ENCODE peak calls at places on chromosomes 13 and 19, in nine cellular contexts. Y is activated CD4-positive, alpha-beta T cell treated with anti-CD3 and anti-CD28 coated beads, Interleukin-2, amount 50 U/mL, for 24 hours; Q is EL; X is HT1080; B is T-cell; I is HEK293T; F is PC-3; U is dorsolateral prefrontal cortex; P is stomach. L is an unnamed sample.

GRCh38 chr19:40365613-40366401 is 17.3 kb downstream of the PLD3 start:
- DNase-seq in Y (peak), Q (peak), X (no peak), B (peak), I (peak), F (peak), U (peak), P (peak), L (no peak)

GRCh38 chr19:57321746-57322145 is 1.5 kb downstream of the ZNF543 start:
- DNase-seq in Y (no peak), Q (no peak), X (no peak), B (no peak), I (no peak), F (no peak), U (no peak), P (no peak), L (no peak)

GRCh38 chr19:1161716-1162115 is 12.4 kb downstream of the SBNO2 start:
- DNase-seq in Y (no peak), Q (no peak), X (no peak), B (no peak), I (peak), F (no peak), U (no peak), P (peak), L (no peak)

GRCh38 chr19:21907516-21907915 is 71.5 kb upstream of the ZNF43 start:
- DNase-seq in Y (no peak), Q (no peak), X (no peak), B (no peak), I (no peak), F (no peak), U (no peak), P (no peak), L (no peak)

GRCh38 chr19:2618611-2619010 is 83.9 kb downstream of the GNG7 start:
- DNase-seq in Y (peak), Q (peak), X (peak), B (peak), I (no peak), F (peak), U (no peak), P (peak), L (peak)

GRCh38 chr19:50328257-50329145 is 676 bp downstream of the KCNC3 start:
- DNase-seq in Y (no peak), Q (no peak), X (no peak), B (no peak), I (no peak), F (peak), U (no peak), P (no peak), L (peak)

GRCh38 chr13:44240611-44241010 is 133.0 kb upstream of the SERP2 start:
- DNase-seq in Y (no peak), Q (no peak), X (no peak), B (no peak), I (no peak), F (no peak), U (no peak), P (no peak), L (no peak)

GRCh38 chr19:40466219-40467006 is at the start of gene SPTBN4:
- DNase-seq in Y (peak), Q (no peak), X (no peak), B (peak), I (no peak), F (no peak), U (peak), P (no peak), L (no peak)

GRCh38 chr19:55304279-55304978 is 20.6 kb downstream of the BRSK1 start:
- DNase-seq in Y (no peak), Q (peak), X (peak), B (no peak), I (peak), F (peak), U (no peak), P (peak), L (peak)

GRCh38 chr19:13846533-13847032 is 30.4 kb upstream of the NANOS3 start:
- DNase-seq in Y (peak), Q (peak), X (peak), B (peak), I (no peak), F (peak), U (no peak), P (peak), L (peak)

GRCh38 chr19:53333071-53333465 is 481 bp upstream of the ZNF845 start:
- DNase-seq in Y (peak), Q (no peak), X (no peak), B (peak), I (no peak), F (no peak), U (no peak), P (peak), L (peak)

GRCh38 chr13:99969934-99970760 is 1.4 kb downstream of the ZIC5 start:
- DNase-seq in Y (no peak), Q (no peak), X (peak), B (peak), I (peak), F (no peak), U (no peak), P (no peak), L (peak)

GRCh38 chr19:35228177-35228930 is at the start of gene FAM187B:
- DNase-seq in Y (no peak), Q (no peak), X (no peak), B (no peak), I (no peak), F (no peak), U (no peak), P (no peak), L (no peak)

GRCh38 chr13:33723365-33723764 is 94.6 kb upstream of the RFC3 start:
- DNase-seq in Y (no peak), Q (peak), X (no peak), B (no peak), I (no peak), F (no peak), U (no peak), P (no peak), L (no peak)

GRCh38 chr19:883661-884211 is 9.3 kb downstream of the MED16 start:
- DNase-seq in Y (no peak), Q (no peak), X (no peak), B (no peak), I (no peak), F (peak), U (no peak), P (no peak), L (peak)

GRCh38 chr13:27967203-27967735 is 1.8 kb downstream of the CDX2 start:
- DNase-seq in Y (no peak), Q (no peak), X (no peak), B (no peak), I (peak), F (no peak), U (no peak), P (peak), L (no peak)

GRCh38 chr13:76210262-76210661 is 574.1 kb downstream of the LMO7 start:
- DNase-seq in Y (no peak), Q (peak), X (peak), B (no peak), I (no peak), F (peak), U (no peak), P (no peak), L (peak)